ENCODE peak calls at places on chromosome 12, in five cellular contexts. One of them, this sample, is unnamed. For H3K27me3 and H3K36me3, the result is how much of the 10 kb centered on the place peaks cover.

GRCh38 chr12:128021561-128021960 is 245.4 kb upstream of the TMEM132C start:
- DNase-seq in RWPE2: no peak
- DNase-seq in aorta: no peak
- DNase-seq in ovary: no peak
- DNase-seq in heart right ventricle: no peak
- DNase-seq in this sample: no peak

GRCh38 chr12:3055712-3056467 is 21.3 kb upstream of the TSPAN9 start:
- DNase-seq in RWPE2: no peak
- DNase-seq in aorta: peak
- DNase-seq in ovary: no peak
- DNase-seq in heart right ventricle: no peak
- DNase-seq in this sample: no peak

GRCh38 chr12:76255281-76255680 is 92.9 kb downstream of the BBS10 start:
- DNase-seq in RWPE2: no peak
- DNase-seq in aorta: no peak
- DNase-seq in ovary: no peak
- DNase-seq in heart right ventricle: no peak
- DNase-seq in this sample: no peak

GRCh38 chr12:42756841-42757661 is 167.5 kb upstream of the PRICKLE1 start:
- DNase-seq in RWPE2: peak
- DNase-seq in aorta: no peak
- DNase-seq in ovary: no peak
- DNase-seq in heart right ventricle: no peak
- DNase-seq in this sample: no peak

GRCh38 chr12:20004951-20005350 is 363.4 kb upstream of the PDE3A start:
- DNase-seq in RWPE2: no peak
- DNase-seq in aorta: no peak
- DNase-seq in ovary: no peak
- DNase-seq in heart right ventricle: no peak
- DNase-seq in this sample: no peak

GRCh38 chr12:114682101-114682919 is 1.7 kb downstream of the TBX3 start:
- DNase-seq in RWPE2: no peak
- DNase-seq in aorta: no peak
- DNase-seq in ovary: no peak
- DNase-seq in heart right ventricle: no peak
- DNase-seq in this sample: no peak

GRCh38 chr12:95789126-95790024 is 1.2 kb downstream of the NTN4 start:
- DNase-seq in RWPE2: peak
- DNase-seq in aorta: peak
- DNase-seq in ovary: peak
- DNase-seq in heart right ventricle: peak
- DNase-seq in this sample: no peak

GRCh38 chr12:51868821-51869489 is 18.9 kb upstream of the ANKRD33 start:
- DNase-seq in RWPE2: no peak
- DNase-seq in aorta: no peak
- DNase-seq in ovary: peak
- DNase-seq in heart right ventricle: no peak
- DNase-seq in this sample: no peak

DNA sequence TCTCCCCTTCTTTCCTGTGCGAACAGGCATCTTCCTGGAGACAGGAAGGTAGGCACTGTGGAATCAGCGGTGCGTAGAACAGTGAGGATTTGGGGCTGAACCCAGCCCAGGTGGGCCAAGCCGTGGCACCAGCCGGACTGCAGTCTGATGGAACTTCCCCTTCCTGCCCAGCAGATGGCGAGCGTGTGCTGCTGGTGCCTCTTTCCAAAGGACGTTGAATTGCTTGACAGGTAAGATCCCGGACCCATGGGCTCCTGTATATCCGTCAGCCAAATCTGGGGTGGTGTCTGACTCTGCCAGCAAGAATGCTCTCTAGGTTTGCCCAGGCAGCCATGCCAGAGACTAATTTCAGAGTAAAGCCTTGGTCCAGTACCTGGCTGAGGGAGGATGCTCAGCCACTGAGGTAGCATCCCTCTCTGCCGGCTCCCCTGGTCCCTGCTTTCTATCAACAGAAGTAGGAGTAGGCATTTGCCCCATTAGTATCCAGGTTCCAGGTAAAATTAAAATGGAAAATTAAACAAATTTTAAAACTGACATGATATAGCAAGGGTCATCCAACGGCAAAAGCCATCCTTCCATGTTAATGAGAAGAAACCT is 21.1 kb upstream of the KCNA5 start:
- DNase-seq in RWPE2: no peak
- DNase-seq in aorta: no peak
- DNase-seq in ovary: no peak
- DNase-seq in heart right ventricle: peak
- DNase-seq in this sample: no peak
- H3K27me3 ChIP-seq in RWPE2: under half
- H3K27me3 ChIP-seq in aorta: under half
- H3K27me3 ChIP-seq in ovary: under half
- H3K27me3 ChIP-seq in heart right ventricle: under half
- H3K27me3 ChIP-seq in this sample: under half

GRCh38 chr12:122467983-122468382 is 32.7 kb downstream of the ZCCHC8 start:
- DNase-seq in RWPE2: peak
- DNase-seq in aorta: no peak
- DNase-seq in ovary: no peak
- DNase-seq in heart right ventricle: no peak
- DNase-seq in this sample: no peak

GRCh38 chr12:122474324-122474716 is 26.4 kb downstream of the ZCCHC8 start:
- DNase-seq in RWPE2: no peak
- DNase-seq in aorta: no peak
- DNase-seq in ovary: no peak
- DNase-seq in heart right ventricle: no peak
- DNase-seq in this sample: no peak

GRCh38 chr12:122471324-122472226 is 29.2 kb downstream of the ZCCHC8 start:
- DNase-seq in RWPE2: no peak
- DNase-seq in aorta: no peak
- DNase-seq in ovary: no peak
- DNase-seq in heart right ventricle: no peak
- DNase-seq in this sample: no peak

DNA sequence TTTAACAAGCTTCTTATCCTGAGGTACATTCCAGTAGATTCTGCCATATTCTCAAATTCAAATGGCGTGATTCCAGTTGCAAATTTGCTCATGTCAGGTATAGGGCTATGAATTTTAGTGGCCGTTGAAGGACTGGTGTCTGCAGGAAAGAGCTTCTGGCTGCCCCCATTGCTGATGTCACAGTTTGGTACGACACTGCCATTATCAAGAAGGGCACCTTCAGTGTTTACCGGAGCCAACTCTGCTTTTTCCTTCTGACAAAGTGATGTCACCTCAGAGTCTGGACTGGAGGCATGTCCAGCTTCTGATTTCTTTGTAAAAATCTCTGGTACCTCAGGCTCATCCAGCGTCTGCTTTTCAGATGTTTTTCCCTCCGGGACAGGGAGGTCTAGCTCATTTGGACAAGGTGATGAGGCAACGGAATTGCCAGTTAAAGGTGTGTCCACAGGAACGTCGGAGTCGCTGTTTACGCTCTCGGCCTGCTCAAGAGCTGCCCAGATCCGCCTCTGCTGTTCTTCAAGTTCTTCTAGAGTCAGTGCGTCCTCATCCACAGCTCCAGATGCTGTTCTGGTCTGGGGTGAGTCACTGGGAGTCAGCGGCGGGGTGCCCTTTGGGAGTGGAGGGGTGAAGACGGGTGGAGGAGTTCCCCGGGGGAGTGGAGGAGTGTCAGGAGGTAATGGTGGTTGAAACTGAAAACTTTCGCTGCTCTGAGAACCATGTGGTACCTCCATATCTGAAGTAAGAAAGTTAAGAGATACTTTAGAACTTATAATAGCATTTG is 27.0 kb downstream of the ZCCHC8 start:
- DNase-seq in RWPE2: no peak
- DNase-seq in aorta: no peak
- DNase-seq in ovary: peak
- DNase-seq in heart right ventricle: no peak
- DNase-seq in this sample: no peak
- H3K36me3 ChIP-seq in RWPE2: half or more
- H3K36me3 ChIP-seq in aorta: under half
- H3K36me3 ChIP-seq in ovary: under half
- H3K36me3 ChIP-seq in heart right ventricle: under half
- H3K36me3 ChIP-seq in this sample: under half

GRCh38 chr12:68772714-68773113 is 26.7 kb downstream of the SLC35E3 start:
- DNase-seq in RWPE2: no peak
- DNase-seq in aorta: no peak
- DNase-seq in ovary: no peak
- DNase-seq in heart right ventricle: no peak
- DNase-seq in this sample: no peak
- H3K4me3 ChIP-seq in RWPE2: no peak
- H3K4me3 ChIP-seq in aorta: no peak
- H3K4me3 ChIP-seq in ovary: no peak
- H3K4me3 ChIP-seq in heart right ventricle: no peak
- H3K4me3 ChIP-seq in this sample: no peak

GRCh38 chr12:132289356-132290202 is 39.8 kb downstream of the GALNT9 start:
- DNase-seq in RWPE2: peak
- DNase-seq in aorta: peak
- DNase-seq in ovary: no peak
- DNase-seq in heart right ventricle: no peak
- DNase-seq in this sample: no peak
- H3K27me3 ChIP-seq in RWPE2: under half
- H3K27me3 ChIP-seq in aorta: under half
- H3K27me3 ChIP-seq in ovary: under half
- H3K27me3 ChIP-seq in heart right ventricle: half or more
- H3K27me3 ChIP-seq in this sample: under half

GRCh38 chr12:6842075-6842474 is 1.4 kb downstream of the GNB3 start:
- DNase-seq in RWPE2: no peak
- DNase-seq in aorta: no peak
- DNase-seq in ovary: no peak
- DNase-seq in heart right ventricle: no peak
- DNase-seq in this sample: no peak

GRCh38 chr12:6838854-6839253 is 1.9 kb upstream of the GNB3 start:
- DNase-seq in RWPE2: no peak
- DNase-seq in aorta: peak
- DNase-seq in ovary: no peak
- DNase-seq in heart right ventricle: no peak
- DNase-seq in this sample: no peak

GRCh38 chr12:6841139-6841515 is 402 bp downstream of the GNB3 start:
- DNase-seq in RWPE2: no peak
- DNase-seq in aorta: no peak
- DNase-seq in ovary: no peak
- DNase-seq in heart right ventricle: no peak
- DNase-seq in this sample: no peak

GRCh38 chr12:6839482-6840201 is 1.1 kb upstream of the GNB3 start:
- DNase-seq in RWPE2: no peak
- DNase-seq in aorta: peak
- DNase-seq in ovary: no peak
- DNase-seq in heart right ventricle: no peak
- DNase-seq in this sample: no peak

DNA sequence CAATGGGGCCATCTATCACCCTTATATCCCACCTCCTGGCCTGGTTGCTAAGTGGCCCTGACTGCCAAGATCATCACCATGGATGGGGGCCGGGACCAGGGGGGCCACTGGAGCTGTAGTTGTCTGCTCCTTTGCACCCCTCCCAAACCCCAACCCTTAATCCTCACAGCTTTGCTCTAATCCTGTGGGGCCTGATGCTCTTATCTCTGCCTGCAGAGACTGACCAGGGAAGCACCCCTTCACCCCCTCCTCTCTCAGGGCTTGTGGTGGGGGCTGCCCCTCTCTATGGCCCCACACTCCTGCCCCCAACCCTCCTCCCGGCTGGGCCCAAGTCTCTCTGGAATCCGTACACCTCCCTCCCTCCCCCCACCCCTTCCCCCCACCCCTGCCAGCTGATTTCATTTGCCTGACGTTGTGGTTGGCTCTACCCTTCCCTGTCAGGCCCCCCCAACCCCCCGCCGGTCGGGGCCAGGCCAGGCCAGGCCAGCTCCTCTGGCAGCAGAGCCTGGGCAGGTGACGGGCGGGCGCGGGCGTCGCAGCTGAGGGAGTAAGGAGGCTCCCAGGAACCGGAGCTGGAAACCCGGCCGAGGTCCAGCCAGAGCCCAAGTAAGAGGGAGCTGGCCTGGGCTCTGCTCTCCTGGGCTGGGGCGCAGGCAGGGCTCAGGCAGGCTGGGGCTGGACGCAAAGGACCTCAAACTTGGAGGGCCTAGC is at the start of gene GNB3:
- DNase-seq in RWPE2: no peak
- DNase-seq in aorta: peak
- DNase-seq in ovary: no peak
- DNase-seq in heart right ventricle: peak
- DNase-seq in this sample: no peak
- H3K36me3 ChIP-seq in RWPE2: under half
- H3K36me3 ChIP-seq in aorta: under half
- H3K36me3 ChIP-seq in ovary: under half
- H3K36me3 ChIP-seq in heart right ventricle: under half
- H3K36me3 ChIP-seq in this sample: under half

GRCh38 chr12:132161796-132162507 is 17.7 kb downstream of the NOC4L start:
- DNase-seq in RWPE2: no peak
- DNase-seq in aorta: peak
- DNase-seq in ovary: no peak
- DNase-seq in heart right ventricle: no peak
- DNase-seq in this sample: no peak
- H3K4me3 ChIP-seq in RWPE2: no peak
- H3K4me3 ChIP-seq in aorta: no peak
- H3K4me3 ChIP-seq in ovary: no peak
- H3K4me3 ChIP-seq in heart right ventricle: no peak
- H3K4me3 ChIP-seq in this sample: peak

GRCh38 chr12:113664224-113664681 is 192.6 kb upstream of the LHX5 start:
- DNase-seq in RWPE2: no peak
- DNase-seq in aorta: no peak
- DNase-seq in ovary: no peak
- DNase-seq in heart right ventricle: no peak
- DNase-seq in this sample: no peak

GRCh38 chr12:113665457-113665856 is 193.8 kb upstream of the LHX5 start:
- DNase-seq in RWPE2: no peak
- DNase-seq in aorta: no peak
- DNase-seq in ovary: no peak
- DNase-seq in heart right ventricle: no peak
- DNase-seq in this sample: no peak

GRCh38 chr12:113667095-113667494 is 195.4 kb upstream of the LHX5 start:
- DNase-seq in RWPE2: no peak
- DNase-seq in aorta: no peak
- DNase-seq in ovary: no peak
- DNase-seq in heart right ventricle: no peak
- DNase-seq in this sample: no peak

GRCh38 chr12:113667667-113668356 is 196.1 kb upstream of the LHX5 start:
- DNase-seq in RWPE2: no peak
- DNase-seq in aorta: no peak
- DNase-seq in ovary: no peak
- DNase-seq in heart right ventricle: no peak
- DNase-seq in this sample: no peak

DNA sequence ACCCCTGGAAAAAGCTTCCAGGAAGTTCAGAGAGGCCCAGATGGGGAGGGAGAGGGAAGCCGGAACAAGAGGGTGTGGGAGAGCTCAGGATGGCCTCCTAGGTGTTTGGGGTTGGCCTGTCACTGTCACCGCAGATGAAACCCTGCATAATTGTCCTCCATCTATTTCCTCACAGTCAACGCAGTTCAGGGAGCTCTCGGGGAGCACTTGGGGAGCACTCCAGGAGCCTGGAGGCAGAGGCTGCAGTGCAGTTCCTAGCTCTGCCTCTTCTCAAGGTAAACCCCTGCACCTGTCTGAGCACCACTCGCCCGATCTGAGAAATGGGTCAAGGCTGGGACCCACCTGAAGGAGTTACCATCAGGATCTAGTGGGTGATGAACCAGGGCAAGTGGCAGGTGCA is 194.6 kb upstream of the LHX5 start:
- DNase-seq in RWPE2: no peak
- DNase-seq in aorta: no peak
- DNase-seq in ovary: no peak
- DNase-seq in heart right ventricle: no peak
- DNase-seq in this sample: no peak
- H3K27me3 ChIP-seq in RWPE2: under half
- H3K27me3 ChIP-seq in aorta: under half
- H3K27me3 ChIP-seq in ovary: under half
- H3K27me3 ChIP-seq in heart right ventricle: half or more
- H3K27me3 ChIP-seq in this sample: under half

GRCh38 chr12:109493938-109494337 is 16.5 kb downstream of the UBE3B start:
- DNase-seq in RWPE2: no peak
- DNase-seq in aorta: no peak
- DNase-seq in ovary: no peak
- DNase-seq in heart right ventricle: no peak
- DNase-seq in this sample: no peak
- H3K36me3 ChIP-seq in RWPE2: under half
- H3K36me3 ChIP-seq in aorta: under half
- H3K36me3 ChIP-seq in ovary: under half
- H3K36me3 ChIP-seq in heart right ventricle: under half
- H3K36me3 ChIP-seq in this sample: half or more

This sample was measured in tibial nerve.